ENCODE peak calls at places on chromosomes 11 and 22, in six cellular contexts. O is fibroblast of pulmonary artery, X is fibroblast of the aortic adventitia, I is body of pancreas, V is smooth muscle cell of the brain vasculature, M is stromal cell of bone marrow. Q is an unnamed sample.

GRCh38 chr11:72764503-72764902 is 12.3 kb upstream of the ARAP1 start:
- DNase-seq in O (no peak), X (no peak), I (no peak), V (no peak), M (no peak), Q (no peak)

GRCh38 chr11:43984519-43985385 is 42.3 kb downstream of the C11orf96 start:
- DNase-seq in O (no peak), X (no peak), I (peak), V (no peak), M (no peak), Q (peak)

GRCh38 chr22:29217827-29218757 is 12.4 kb downstream of the EMID1 start:
- DNase-seq in O (no peak), X (no peak), I (no peak), V (no peak), M (no peak), Q (no peak)

GRCh38 chr11:105862736-105863367 is 159.2 kb downstream of the MSANTD4 start:
- DNase-seq in O (peak), X (peak), I (no peak), V (peak), M (peak), Q (peak)

GRCh38 chr22:42060489-42060888 is 10.1 kb downstream of the NAGA start:
- DNase-seq in O (no peak), X (no peak), I (no peak), V (no peak), M (no peak), Q (no peak)

GRCh38 chr11:45180158-45180887 is 33.9 kb downstream of the PRDM11 start:
- DNase-seq in O (no peak), X (no peak), I (peak), V (no peak), M (no peak), Q (peak)

GRCh38 chr11:75431533-75432525 is 1.2 kb downstream of the KLHL35 start:
- DNase-seq in O (no peak), X (no peak), I (no peak), V (no peak), M (no peak), Q (no peak)

GRCh38 chr22:49237703-49238102 is 590.0 kb downstream of the BRD1 start:
- DNase-seq in O (no peak), X (no peak), I (no peak), V (no peak), M (no peak), Q (no peak)

GRCh38 chr22:19745155-19746133 is 15.1 kb upstream of the TBX1 start:
- DNase-seq in O (no peak), X (no peak), I (no peak), V (no peak), M (no peak), Q (no peak)

GRCh38 chr11:104581246-104581980 is 316.8 kb downstream of the CASP12 start:
- DNase-seq in O (no peak), X (no peak), I (no peak), V (no peak), M (no peak), Q (no peak)

GRCh38 chr11:59429924-59430516 is 3.8 kb upstream of the OR5A2 start:
- DNase-seq in O (peak), X (peak), I (peak), V (peak), M (peak), Q (peak)

GRCh38 chr11:9815486-9816136 is 151.7 kb downstream of the SWAP70 start:
- DNase-seq in O (peak), X (peak), I (no peak), V (no peak), M (peak), Q (no peak)

GRCh38 chr11:69102732-69103615 is 52.8 kb upstream of the SMIM38 start:
- DNase-seq in O (no peak), X (no peak), I (no peak), V (no peak), M (no peak), Q (no peak)

GRCh38 chr22:30398685-30399680 is 2.2 kb downstream of the SEC14L2 start:
- DNase-seq in O (no peak), X (peak), I (no peak), V (no peak), M (no peak), Q (no peak)

GRCh38 chr22:18068991-18069390 is 8.8 kb upstream of the PEX26 start:
- DNase-seq in O (no peak), X (no peak), I (no peak), V (no peak), M (no peak), Q (no peak)

GRCh38 chr22:27405672-27406388 is 395.7 kb downstream of the MN1 start:
- DNase-seq in O (peak), X (peak), I (peak), V (no peak), M (no peak), Q (peak)

GRCh38 chr11:2690596-2691354 is 9.0 kb downstream of the KCNQ1OT1 start:
- DNase-seq in O (no peak), X (no peak), I (peak), V (no peak), M (no peak), Q (no peak)

GRCh38 chr22:50641696-50642607 is 14.0 kb upstream of the ARSA start:
- DNase-seq in O (peak), X (no peak), I (no peak), V (peak), M (no peak), Q (no peak)

GRCh38 chr11:119618208-119618909 is 110.6 kb downstream of the NECTIN1 start:
- DNase-seq in O (peak), X (no peak), I (no peak), V (no peak), M (no peak), Q (no peak)

GRCh38 chr11:113675003-113675471 is 31.1 kb downstream of the TMPRSS5 start:
- DNase-seq in O (peak), X (peak), I (no peak), V (peak), M (peak), Q (peak)

GRCh38 chr22:23233746-23234408 is 53.6 kb downstream of the BCR start:
- DNase-seq in O (peak), X (peak), I (no peak), V (no peak), M (no peak), Q (no peak)

GRCh38 chr11:28447226-28447625 is 339.0 kb downstream of the METTL15 start:
- DNase-seq in O (peak), X (peak), I (no peak), V (no peak), M (no peak), Q (peak)

GRCh38 chr22:38935023-38935422 is 22.4 kb upstream of the APOBEC3A start:
- DNase-seq in O (no peak), X (no peak), I (peak), V (no peak), M (no peak), Q (peak)

GRCh38 chr11:61515686-61516085 is 7.1 kb downstream of the LRRC10B start:
- DNase-seq in O (no peak), X (no peak), I (no peak), V (no peak), M (no peak), Q (no peak)

GRCh38 chr11:36104660-36104992 is 160.8 kb downstream of the LDLRAD3 start:
- DNase-seq in O (no peak), X (no peak), I (no peak), V (no peak), M (no peak), Q (no peak)

GRCh38 chr11:73810637-73811036 is 23.0 kb downstream of the MRPL48 start:
- DNase-seq in O (no peak), X (no peak), I (no peak), V (no peak), M (no peak), Q (no peak)

GRCh38 chr11:847876-848275 is 5.2 kb downstream of the TSPAN4 start:
- DNase-seq in O (no peak), X (no peak), I (no peak), V (no peak), M (no peak), Q (no peak)

GRCh38 chr22:17370036-17370765 is 941 bp downstream of the CECR2 start:
- DNase-seq in O (no peak), X (no peak), I (no peak), V (no peak), M (no peak), Q (no peak)

GRCh38 chr11:63944987-63945386 is 6.2 kb downstream of the NAA40 start:
- DNase-seq in O (no peak), X (peak), I (peak), V (no peak), M (no peak), Q (no peak)

GRCh38 chr11:63641727-63642126 is 27.5 kb upstream of the PLAAT3 start:
- DNase-seq in O (peak), X (peak), I (no peak), V (no peak), M (peak), Q (no peak)

GRCh38 chr11:134039726-134040385 is 29.0 kb upstream of the JAM3 start:
- DNase-seq in O (no peak), X (no peak), I (no peak), V (no peak), M (no peak), Q (no peak)

Q was measured in LoVo.